ENCODE peak calls at places on chromosome 3, in seven cellular contexts. One of them, this sample, is unnamed.

GRCh38 chr3:104635872-104636580 is 730.7 kb upstream of the ALCAM start:
- DNase-seq in glutamatergic neuron: no peak
- DNase-seq in upper lobe of right lung: no peak
- DNase-seq in MCF 10A: no peak
- DNase-seq in A549: no peak
- DNase-seq in body of pancreas: peak
- DNase-seq in fibroblast of pulmonary artery: no peak
- DNase-seq in this sample: no peak

GRCh38 chr3:32603064-32603463 is 32.4 kb upstream of the DYNC1LI1 start:
- DNase-seq in upper lobe of right lung: no peak
- DNase-seq in fibroblast of pulmonary artery: no peak
- DNase-seq in body of pancreas: peak
- DNase-seq in A549: no peak
- DNase-seq in glutamatergic neuron: no peak
- DNase-seq in MCF 10A: no peak
- DNase-seq in this sample: no peak

GRCh38 chr3:184429786-184430185 is 49.9 kb downstream of the CHRD start:
- DNase-seq in glutamatergic neuron: no peak
- DNase-seq in upper lobe of right lung: no peak
- DNase-seq in MCF 10A: no peak
- DNase-seq in A549: no peak
- DNase-seq in fibroblast of pulmonary artery: no peak
- DNase-seq in body of pancreas: no peak
- DNase-seq in this sample: no peak

GRCh38 chr3:58530354-58530865 is 6.6 kb downstream of the ACOX2 start:
- DNase-seq in MCF 10A: no peak
- DNase-seq in glutamatergic neuron: no peak
- DNase-seq in A549: no peak
- DNase-seq in fibroblast of pulmonary artery: no peak
- DNase-seq in body of pancreas: no peak
- DNase-seq in upper lobe of right lung: no peak
- DNase-seq in this sample: no peak

GRCh38 chr3:179750720-179751328 is 98.0 kb downstream of the USP13 start:
- DNase-seq in A549: no peak
- DNase-seq in MCF 10A: peak
- DNase-seq in body of pancreas: no peak
- DNase-seq in upper lobe of right lung: no peak
- DNase-seq in fibroblast of pulmonary artery: peak
- DNase-seq in glutamatergic neuron: peak
- DNase-seq in this sample: no peak

GRCh38 chr3:187919535-187919934 is 174.3 kb upstream of the BCL6 start:
- DNase-seq in upper lobe of right lung: no peak
- DNase-seq in A549: no peak
- DNase-seq in body of pancreas: no peak
- DNase-seq in fibroblast of pulmonary artery: no peak
- DNase-seq in glutamatergic neuron: no peak
- DNase-seq in MCF 10A: no peak
- DNase-seq in this sample: no peak

GRCh38 chr3:187012609-187013051 is 82.3 kb downstream of the ST6GAL1 start:
- DNase-seq in body of pancreas: no peak
- DNase-seq in upper lobe of right lung: no peak
- DNase-seq in fibroblast of pulmonary artery: peak
- DNase-seq in glutamatergic neuron: no peak
- DNase-seq in MCF 10A: peak
- DNase-seq in A549: no peak
- DNase-seq in this sample: no peak

GRCh38 chr3:13716540-13717221 is 163.2 kb downstream of the WNT7A start:
- DNase-seq in A549: no peak
- DNase-seq in MCF 10A: no peak
- DNase-seq in glutamatergic neuron: no peak
- DNase-seq in body of pancreas: no peak
- DNase-seq in fibroblast of pulmonary artery: no peak
- DNase-seq in upper lobe of right lung: peak
- DNase-seq in this sample: peak

GRCh38 chr3:53845103-53845880 is 927 bp downstream of the CHDH start:
- DNase-seq in glutamatergic neuron: peak
- DNase-seq in fibroblast of pulmonary artery: peak
- DNase-seq in body of pancreas: peak
- DNase-seq in MCF 10A: peak
- DNase-seq in upper lobe of right lung: peak
- DNase-seq in A549: peak
- DNase-seq in this sample: no peak

DNA sequence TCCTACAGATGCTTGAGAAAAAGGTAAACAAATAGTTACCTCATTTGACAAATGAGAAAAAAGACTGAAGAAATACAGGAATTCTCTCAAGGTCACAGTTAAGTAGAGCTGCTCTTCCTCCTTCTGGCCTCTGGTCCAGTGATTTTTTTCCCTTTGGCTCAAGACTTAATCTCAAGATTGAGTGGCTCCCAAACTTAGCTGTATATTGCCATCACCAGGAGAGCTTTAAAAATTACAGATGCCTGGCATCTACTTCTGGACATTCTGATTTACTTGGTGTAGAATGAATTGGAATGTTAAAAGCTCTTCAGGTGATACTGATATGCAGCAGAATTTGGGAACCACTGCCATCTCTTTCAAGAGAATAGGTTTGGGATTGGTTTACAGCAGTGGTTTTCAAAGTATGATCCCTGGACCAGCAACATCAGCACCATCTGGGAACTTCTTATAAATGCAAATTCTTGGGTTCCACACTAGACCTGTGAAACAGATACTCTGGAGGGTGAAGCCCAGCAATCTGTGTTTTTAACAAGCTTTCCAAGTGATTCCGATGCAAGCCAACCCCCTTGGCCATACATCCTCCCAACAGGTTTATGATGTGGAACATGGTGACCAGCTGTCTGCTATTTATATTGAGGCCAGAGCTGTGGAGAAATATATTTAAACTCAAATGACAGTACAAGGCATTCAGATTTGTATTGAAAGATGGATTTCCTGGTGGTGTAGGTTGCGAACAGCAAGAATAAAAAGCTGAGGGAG is 333.0 kb upstream of the RARB start:
- DNase-seq in fibroblast of pulmonary artery: no peak
- DNase-seq in body of pancreas: no peak
- DNase-seq in MCF 10A: no peak
- DNase-seq in A549: no peak
- DNase-seq in glutamatergic neuron: no peak
- DNase-seq in upper lobe of right lung: no peak
- DNase-seq in this sample: no peak
- TF ChIP-seq CTCF in fibroblast of pulmonary artery: no peak
- TF ChIP-seq CTCF in body of pancreas: no peak
- TF ChIP-seq CTCF in MCF 10A: no peak
- TF ChIP-seq CTCF in A549: no peak
- TF ChIP-seq CTCF in glutamatergic neuron: no peak
- TF ChIP-seq CTCF in upper lobe of right lung: peak
- TF ChIP-seq CTCF in this sample: no peak

GRCh38 chr3:195556390-195556789 is 13.3 kb upstream of the PPP1R2 start:
- DNase-seq in glutamatergic neuron: no peak
- DNase-seq in upper lobe of right lung: no peak
- DNase-seq in MCF 10A: no peak
- DNase-seq in A549: peak
- DNase-seq in body of pancreas: no peak
- DNase-seq in fibroblast of pulmonary artery: peak
- DNase-seq in this sample: no peak
- TF ChIP-seq CTCF in glutamatergic neuron: no peak
- TF ChIP-seq CTCF in upper lobe of right lung: peak
- TF ChIP-seq CTCF in MCF 10A: no peak
- TF ChIP-seq CTCF in A549: peak
- TF ChIP-seq CTCF in body of pancreas: no peak
- TF ChIP-seq CTCF in fibroblast of pulmonary artery: peak
- TF ChIP-seq CTCF in this sample: peak

GRCh38 chr3:151971814-151972579 is 98.6 kb downstream of the SUCNR1 start:
- DNase-seq in fibroblast of pulmonary artery: no peak
- DNase-seq in MCF 10A: peak
- DNase-seq in A549: no peak
- DNase-seq in glutamatergic neuron: no peak
- DNase-seq in upper lobe of right lung: no peak
- DNase-seq in body of pancreas: no peak
- DNase-seq in this sample: no peak

GRCh38 chr3:151979914-151980313 is 106.5 kb downstream of the SUCNR1 start:
- DNase-seq in fibroblast of pulmonary artery: no peak
- DNase-seq in body of pancreas: no peak
- DNase-seq in upper lobe of right lung: no peak
- DNase-seq in A549: no peak
- DNase-seq in MCF 10A: no peak
- DNase-seq in glutamatergic neuron: no peak
- DNase-seq in this sample: no peak

GRCh38 chr3:151971194-151971771 is 97.8 kb downstream of the SUCNR1 start:
- DNase-seq in fibroblast of pulmonary artery: no peak
- DNase-seq in body of pancreas: no peak
- DNase-seq in MCF 10A: no peak
- DNase-seq in upper lobe of right lung: no peak
- DNase-seq in glutamatergic neuron: no peak
- DNase-seq in A549: no peak
- DNase-seq in this sample: no peak

GRCh38 chr3:151974067-151974466 is 100.6 kb downstream of the SUCNR1 start:
- DNase-seq in upper lobe of right lung: no peak
- DNase-seq in A549: no peak
- DNase-seq in fibroblast of pulmonary artery: peak
- DNase-seq in body of pancreas: no peak
- DNase-seq in MCF 10A: peak
- DNase-seq in glutamatergic neuron: no peak
- DNase-seq in this sample: no peak

DNA sequence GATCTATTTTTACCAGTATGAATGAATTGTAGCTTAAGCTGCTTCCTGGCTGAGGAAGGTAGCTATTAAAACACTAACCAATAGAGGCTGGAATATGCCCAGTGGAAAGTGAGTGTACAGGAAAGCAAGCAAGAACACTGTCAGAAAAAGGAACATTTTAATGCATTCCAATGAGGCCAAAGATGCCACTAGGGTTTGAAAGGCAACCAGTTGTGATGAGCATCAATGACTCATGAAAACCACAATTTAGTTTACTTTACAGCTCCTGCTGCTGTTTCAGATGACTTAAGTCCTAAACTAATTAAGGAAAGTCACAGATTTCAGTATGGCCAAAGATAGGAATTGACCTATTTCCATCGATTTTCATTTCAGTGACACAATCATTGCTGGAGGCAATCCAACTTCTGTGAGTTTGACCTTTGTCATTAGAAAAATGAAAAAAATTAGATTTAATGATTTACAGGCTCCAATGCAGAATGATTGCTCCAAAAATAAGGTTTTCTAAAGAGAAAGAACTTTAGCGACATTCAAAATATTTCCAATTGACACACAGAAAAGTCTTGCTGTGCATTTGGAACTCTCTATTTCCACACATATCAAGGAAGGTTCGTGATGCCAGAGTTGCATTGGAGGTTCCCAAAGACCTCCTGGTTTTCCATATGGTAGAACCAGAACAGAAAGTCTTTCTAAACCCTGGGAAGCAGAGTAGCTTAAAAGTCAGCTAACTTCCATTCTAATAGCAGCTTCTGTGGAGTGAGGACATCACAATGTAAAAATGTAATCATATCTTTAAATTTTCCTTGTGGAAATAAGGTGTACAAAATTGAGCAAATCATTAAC is 103.0 kb downstream of the SUCNR1 start:
- DNase-seq in body of pancreas: peak
- DNase-seq in fibroblast of pulmonary artery: peak
- DNase-seq in glutamatergic neuron: no peak
- DNase-seq in MCF 10A: peak
- DNase-seq in A549: peak
- DNase-seq in upper lobe of right lung: no peak
- DNase-seq in this sample: no peak
- TF ChIP-seq CTCF in body of pancreas: no peak
- TF ChIP-seq CTCF in fibroblast of pulmonary artery: no peak
- TF ChIP-seq CTCF in glutamatergic neuron: no peak
- TF ChIP-seq CTCF in MCF 10A: no peak
- TF ChIP-seq CTCF in A549: no peak
- TF ChIP-seq CTCF in upper lobe of right lung: no peak
- TF ChIP-seq CTCF in this sample: no peak

GRCh38 chr3:10417849-10418248 is 87.5 kb downstream of the ATP2B2 start:
- DNase-seq in upper lobe of right lung: no peak
- DNase-seq in body of pancreas: no peak
- DNase-seq in MCF 10A: peak
- DNase-seq in fibroblast of pulmonary artery: peak
- DNase-seq in A549: peak
- DNase-seq in glutamatergic neuron: no peak
- DNase-seq in this sample: no peak
- TF ChIP-seq CTCF in upper lobe of right lung: no peak
- TF ChIP-seq CTCF in body of pancreas: peak
- TF ChIP-seq CTCF in MCF 10A: peak
- TF ChIP-seq CTCF in fibroblast of pulmonary artery: peak
- TF ChIP-seq CTCF in A549: peak
- TF ChIP-seq CTCF in glutamatergic neuron: no peak
- TF ChIP-seq CTCF in this sample: no peak

DNA sequence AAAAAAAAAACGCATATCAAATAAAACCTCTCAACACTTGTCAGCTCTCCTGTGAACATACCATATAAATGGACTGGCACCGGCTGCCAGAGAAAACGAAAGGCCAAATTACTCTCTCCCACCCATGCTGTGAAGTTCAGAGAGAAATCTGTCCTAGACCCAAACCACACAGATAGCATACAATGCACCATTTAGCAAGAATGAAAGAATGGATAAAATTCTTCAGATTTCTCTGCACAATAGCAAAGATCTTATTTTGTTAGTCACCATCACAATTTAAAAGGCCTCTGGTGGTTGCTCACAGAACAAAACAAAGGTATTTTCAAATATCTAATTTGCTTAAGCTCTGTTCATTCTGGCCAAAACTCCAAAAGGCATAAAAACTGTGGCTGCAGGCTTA is 93.9 kb upstream of the BHLHE40 start:
- DNase-seq in MCF 10A: no peak
- DNase-seq in A549: no peak
- DNase-seq in upper lobe of right lung: no peak
- DNase-seq in glutamatergic neuron: no peak
- DNase-seq in body of pancreas: no peak
- DNase-seq in fibroblast of pulmonary artery: peak
- DNase-seq in this sample: no peak
- TF ChIP-seq CTCF in MCF 10A: no peak
- TF ChIP-seq CTCF in A549: no peak
- TF ChIP-seq CTCF in upper lobe of right lung: no peak
- TF ChIP-seq CTCF in glutamatergic neuron: no peak
- TF ChIP-seq CTCF in body of pancreas: peak
- TF ChIP-seq CTCF in fibroblast of pulmonary artery: peak
- TF ChIP-seq CTCF in this sample: no peak

GRCh38 chr3:154427685-154428291 is 2.2 kb downstream of the GPR149 start:
- DNase-seq in upper lobe of right lung: peak
- DNase-seq in glutamatergic neuron: peak
- DNase-seq in fibroblast of pulmonary artery: no peak
- DNase-seq in MCF 10A: no peak
- DNase-seq in A549: no peak
- DNase-seq in body of pancreas: no peak
- DNase-seq in this sample: no peak
- TF ChIP-seq CTCF in upper lobe of right lung: no peak
- TF ChIP-seq CTCF in glutamatergic neuron: no peak
- TF ChIP-seq CTCF in fibroblast of pulmonary artery: no peak
- TF ChIP-seq CTCF in MCF 10A: no peak
- TF ChIP-seq CTCF in A549: no peak
- TF ChIP-seq CTCF in body of pancreas: no peak
- TF ChIP-seq CTCF in this sample: no peak